ENCODE peak calls at places on chromosomes 2 and 18, in ten cellular contexts. K is CD8-positive, alpha-beta T cell; F is B cell; U is RWPE1; N is amniotic stem cell; L is left ventricle myocardium superior; D is activated naive CD8-positive, alpha-beta T cell treated with anti-CD3 and anti-CD28 coated beads, Interleukin-2, amount 50 U/mL, for 24 hours; G is SK-N-DZ; T is fibroblast of pulmonary artery; Q is non-pigmented ciliary epithelial cell. P is an unnamed sample.

GRCh38 chr2:113707106-113707505 is 49.3 kb downstream of the SLC35F5 start:
- DNase-seq in K (no peak), F (no peak), U (no peak), N (no peak), L (no peak), D (no peak), G (no peak), T (peak), Q (no peak), P (no peak)

GRCh38 chr2:50691518-50691917 is 340.4 kb downstream of the NRXN1 start:
- DNase-seq in K (no peak), F (no peak), U (no peak), N (no peak), L (no peak), D (no peak), G (no peak), T (no peak), Q (no peak), P (no peak)

GRCh38 chr2:108910541-108911396 is 78.3 kb downstream of the EDAR start:
- DNase-seq in K (no peak), F (no peak), U (no peak), N (no peak), L (no peak), D (no peak), G (no peak), T (no peak), Q (no peak), P (no peak)

GRCh38 chr2:105541189-105542050 is 142.6 kb upstream of the FHL2 start:
- DNase-seq in K (no peak), F (no peak), U (peak), N (no peak), L (no peak), D (no peak), G (no peak), T (no peak), Q (no peak), P (no peak)

GRCh38 chr2:109209941-109210340 is 80.9 kb downstream of the SH3RF3 start:
- DNase-seq in K (no peak), F (no peak), U (no peak), N (no peak), L (no peak), D (no peak), G (no peak), T (no peak), Q (no peak), P (no peak)

GRCh38 chr18:45248240-45248903 is 366.9 kb upstream of the SLC14A2 start:
- DNase-seq in K (no peak), F (no peak), U (no peak), N (peak), L (no peak), D (no peak), G (no peak), T (peak), Q (peak), P (no peak)

GRCh38 chr2:48200591-48201293 is 294.4 kb upstream of the FBXO11 start:
- DNase-seq in K (no peak), F (no peak), U (no peak), N (no peak), L (no peak), D (no peak), G (no peak), T (no peak), Q (no peak), P (no peak)

GRCh38 chr2:178882666-178883440 is 75.6 kb upstream of the TTN start:
- DNase-seq in K (no peak), F (no peak), U (peak), N (no peak), L (no peak), D (no peak), G (no peak), T (peak), Q (no peak), P (no peak)

GRCh38 chr2:240999001-240999791 is 778 bp downstream of the SNED1 start:
- DNase-seq in K (peak), F (no peak), U (no peak), N (no peak), L (peak), D (no peak), G (no peak), T (no peak), Q (no peak), P (no peak)

GRCh38 chr2:81974216-81974615 is 1669.7 kb upstream of the LRRTM1 start:
- DNase-seq in K (no peak), F (no peak), U (no peak), N (no peak), L (no peak), D (no peak), G (no peak), T (no peak), Q (no peak), P (no peak)

GRCh38 chr18:8952796-8953760 is 149.4 kb upstream of the NDUFV2 start:
- DNase-seq in K (no peak), F (no peak), U (peak), N (peak), L (no peak), D (no peak), G (no peak), T (peak), Q (peak), P (no peak)

GRCh38 chr18:48901145-48902022 is 49.4 kb downstream of the SMAD7 start:
- DNase-seq in K (no peak), F (no peak), U (no peak), N (no peak), L (no peak), D (no peak), G (peak), T (no peak), Q (no peak), P (no peak)

GRCh38 chr2:240611601-240612210 is 13.6 kb upstream of the GPR35 start:
- DNase-seq in K (no peak), F (no peak), U (no peak), N (no peak), L (peak), D (no peak), G (no peak), T (no peak), Q (no peak), P (no peak)

GRCh38 chr2:85712849-85713612 is 18.9 kb downstream of the GNLY start:
- DNase-seq in K (no peak), F (no peak), U (no peak), N (no peak), L (peak), D (no peak), G (no peak), T (peak), Q (no peak), P (peak)

GRCh38 chr2:19336781-19337180 is 21.6 kb downstream of the OSR1 start:
- DNase-seq in K (no peak), F (no peak), U (no peak), N (no peak), L (no peak), D (no peak), G (no peak), T (no peak), Q (no peak), P (no peak)

GRCh38 chr2:161388146-161388779 is 27.8 kb upstream of the TBR1 start:
- DNase-seq in K (no peak), F (no peak), U (no peak), N (no peak), L (no peak), D (no peak), G (no peak), T (no peak), Q (no peak), P (no peak)

GRCh38 chr2:231332388-231332787 is 63.1 kb upstream of the B3GNT7 start:
- DNase-seq in K (no peak), F (no peak), U (no peak), N (no peak), L (no peak), D (no peak), G (no peak), T (no peak), Q (no peak), P (no peak)

GRCh38 chr2:29272311-29272710 is 157.1 kb downstream of the CLIP4 start:
- DNase-seq in K (no peak), F (no peak), U (no peak), N (no peak), L (no peak), D (no peak), G (no peak), T (no peak), Q (no peak), P (no peak)

P was measured in left kidney.